ENCODE peak calls at places on chromosomes 16 and 17, in nine cellular contexts. D, X, J, W, Q, H, F, K and L are unnamed samples.

GRCh38 chr17:44556114-44556853 is 1.0 kb upstream of the FZD2 start:
- DNase-seq in K (peak), Q (peak), J (no peak), D (peak), F (no peak), X (no peak), H (peak), W (peak), L (no peak)

GRCh38 chr16:73384561-73384960 is 336.6 kb upstream of the ZFHX3 start:
- DNase-seq in D (no peak), W (no peak), X (no peak), H (no peak), J (no peak), Q (no peak), K (no peak), F (no peak), L (no peak)

GRCh38 chr16:86949116-86949515 is 368.1 kb downstream of the C16orf95 start:
- DNase-seq in W (no peak), D (no peak), X (no peak), F (no peak), J (no peak), Q (no peak), K (no peak), H (no peak), L (no peak)

GRCh38 chr16:86074651-86075487 is 175.9 kb downstream of the IRF8 start:
- DNase-seq in F (peak), H (peak), Q (no peak), W (no peak), K (no peak), J (no peak), D (no peak), X (no peak), L (no peak)

GRCh38 chr16:31142109-31143035 is 6.8 kb upstream of the PRSS8 start:
- DNase-seq in J (peak), X (peak), H (peak), F (peak), W (peak), Q (peak), D (peak), K (peak), L (peak)

GRCh38 chr17:17356149-17356930 is 53.2 kb downstream of the NT5M start:
- DNase-seq in F (peak), X (peak), W (peak), J (peak), D (peak), K (peak), H (peak), Q (peak), L (peak)

GRCh38 chr16:19245326-19245925 is 40.1 kb upstream of the CLEC19A start:
- DNase-seq in F (no peak), D (no peak), X (no peak), H (peak), K (no peak), W (no peak), J (no peak), Q (peak), L (no peak)

GRCh38 chr17:40065771-40066510 is 3.2 kb downstream of the THRA start:
- DNase-seq in Q (no peak), F (no peak), J (no peak), D (no peak), X (no peak), K (no peak), W (no peak), H (no peak), L (no peak)

GRCh38 chr16:106623-107324 is 28.7 kb downstream of the MPG start:
- DNase-seq in F (no peak), D (peak), K (peak), Q (peak), H (peak), X (peak), J (peak), W (peak), L (peak)

GRCh38 chr17:40854175-40854814 is 12.7 kb downstream of the KRT12 start:
- DNase-seq in F (no peak), W (peak), H (peak), J (no peak), D (no peak), X (peak), K (no peak), Q (no peak), L (no peak)

GRCh38 chr17:4998027-4998665 is 396 bp downstream of the KIF1C start:
- DNase-seq in W (no peak), X (no peak), D (peak), F (no peak), Q (peak), K (no peak), H (no peak), J (no peak), L (no peak)

GRCh38 chr17:2068101-2068518 is 13.2 kb downstream of the HIC1 start:
- DNase-seq in D (peak), W (peak), X (no peak), H (peak), F (no peak), K (no peak), J (no peak), Q (no peak), L (no peak)

GRCh38 chr16:49855280-49855821 is 561 bp downstream of the ZNF423 start:
- DNase-seq in D (peak), F (no peak), X (peak), J (peak), W (peak), K (peak), Q (no peak), H (peak), L (peak)

GRCh38 chr16:49442805-49443204 is 69.2 kb downstream of the C16orf78 start:
- DNase-seq in D (no peak), F (no peak), X (no peak), K (no peak), J (no peak), H (no peak), W (no peak), Q (no peak), L (no peak)

GRCh38 chr16:3112881-3113574 is 642 bp downstream of the ZNF205 start:
- DNase-seq in K (no peak), H (no peak), F (no peak), Q (no peak), W (no peak), X (no peak), J (no peak), D (no peak), L (peak)

GRCh38 chr17:4304417-4305027 is 40.7 kb upstream of the ANKFY1 start:
- DNase-seq in K (peak), W (peak), F (no peak), X (peak), D (peak), Q (peak), H (peak), J (peak), L (peak)